ENCODE peak calls at places on chromosomes 3 and 15, in four cellular contexts. O, P, A and M are unnamed samples. For H3K4me1, the result is how much of the 10 kb centered on the place peaks cover.

GRCh38 chr3:87796137-87796899 is 262.5 kb downstream of the CGGBP1 start:
- DNase-seq in P (no peak), O (no peak), A (peak), M (no peak)

GRCh38 chr15:67820992-67821783 is 4.1 kb upstream of the SKOR1 start:
- DNase-seq in O (no peak), P (peak), A (peak), M (peak)

GRCh38 chr15:66474140-66474539 is 23.4 kb downstream of the SNAPC5 start:
- DNase-seq in A (peak), O (no peak), P (no peak), M (no peak)

GRCh38 chr3:158419820-158420653 is 151.0 kb upstream of the MLF1 start:
- DNase-seq in P (no peak), O (no peak), A (no peak), M (no peak)

GRCh38 chr3:136476280-136476679 is 226.1 kb downstream of the PCCB start:
- DNase-seq in A (no peak), P (no peak), O (no peak), M (no peak)

GRCh38 chr3:157782236-157782635 is 279.0 kb upstream of the VEPH1 start:
- DNase-seq in P (peak), A (no peak), O (no peak), M (no peak)

GRCh38 chr15:31811641-31812040 is 218.7 kb upstream of the CHRNA7 start:
- DNase-seq in O (no peak), P (no peak), A (no peak), M (no peak)

GRCh38 chr3:159126261-159127020 is 324.6 kb downstream of the MFSD1 start:
- DNase-seq in O (no peak), A (no peak), P (peak), M (no peak)

GRCh38 chr15:23877502-23878412 is 190.7 kb upstream of the NDN start:
- DNase-seq in P (peak), O (peak), A (peak), M (no peak)

GRCh38 chr3:187719628-187720336 is 17.4 kb upstream of the RTP2 start:
- DNase-seq in A (no peak), O (no peak), P (no peak), M (no peak)

GRCh38 chr3:47404955-47405790 is 24.4 kb downstream of the PTPN23 start:
- DNase-seq in O (no peak), A (no peak), P (peak), M (no peak)

GRCh38 chr15:88127477-88127799 is 129.1 kb downstream of the NTRK3 start:
- DNase-seq in O (no peak), A (no peak), P (no peak), M (no peak)

GRCh38 chr15:100206643-100207042 is 135.1 kb downstream of the ADAMTS17 start:
- DNase-seq in P (no peak), O (no peak), A (no peak), M (peak)

GRCh38 chr3:177317247-177317646 is 120.0 kb upstream of the TBL1XR1 start:
- DNase-seq in P (no peak), O (no peak), A (no peak), M (no peak)

GRCh38 chr3:177312491-177312890 is 115.2 kb upstream of the TBL1XR1 start:
- DNase-seq in P (no peak), A (no peak), O (no peak), M (no peak)

GRCh38 chr3:177318559-177318958 is 121.3 kb upstream of the TBL1XR1 start:
- DNase-seq in O (no peak), P (no peak), A (no peak), M (no peak)

GRCh38 chr3:177320765-177321247 is 123.5 kb upstream of the TBL1XR1 start:
- DNase-seq in O (no peak), A (no peak), P (no peak), M (no peak)

DNA sequence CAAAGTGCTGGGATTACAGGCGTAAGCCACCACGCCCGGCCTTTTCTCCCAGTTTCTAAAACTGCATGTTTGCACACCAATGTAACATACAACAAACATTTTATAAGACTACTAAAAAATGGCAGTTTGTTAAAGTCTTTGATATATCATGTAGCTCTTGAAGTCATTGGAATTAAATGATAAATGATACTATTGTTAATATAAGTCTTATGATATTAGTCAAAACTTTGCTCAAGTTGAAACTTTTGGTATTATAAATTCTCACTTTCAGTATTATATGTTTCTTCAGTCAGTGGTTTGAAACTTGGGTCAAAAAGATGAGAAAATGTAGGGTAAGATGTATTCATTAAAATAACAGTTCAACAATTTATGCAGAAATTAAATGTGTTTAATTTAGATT is 117.6 kb upstream of the TBL1XR1 start:
- DNase-seq in A (no peak), O (no peak), P (no peak), M (no peak)
- H3K4me1 ChIP-seq in A (under half), O (under half), P (under half), M (under half)

GRCh38 chr15:99071091-99071680 is 33.7 kb upstream of the SYNM start:
- DNase-seq in O (no peak), A (no peak), P (no peak), M (no peak)
- H3K27ac ChIP-seq in O (no peak), A (no peak), P (no peak), M (no peak)

DNA sequence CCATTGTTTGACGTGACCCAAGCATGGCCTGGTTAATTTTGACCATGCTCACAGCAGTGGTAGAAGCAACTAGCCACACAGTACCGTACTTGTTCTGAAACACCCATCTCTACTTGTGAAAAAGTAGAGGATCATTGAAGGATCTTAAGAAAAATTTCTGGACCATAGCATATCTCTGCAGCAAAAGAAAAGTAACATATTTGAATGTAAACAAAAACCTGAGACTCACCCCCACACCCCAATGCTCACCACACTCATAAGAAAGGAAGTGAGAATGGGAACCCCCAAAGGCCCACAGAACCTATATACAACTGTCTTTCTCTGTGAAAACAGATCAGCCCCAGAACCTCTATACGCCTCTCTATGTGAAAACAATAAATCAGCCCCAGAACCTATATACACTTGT is 33.8 kb upstream of the TFRC start:
- DNase-seq in A (no peak), O (no peak), P (no peak), M (no peak)
- H3K4me1 ChIP-seq in A (under half), O (under half), P (under half), M (under half)

GRCh38 chr3:6392123-6392522 is 468.8 kb upstream of the GRM7 start:
- DNase-seq in O (no peak), P (no peak), A (no peak), M (no peak)
- H3K27ac ChIP-seq in O (no peak), P (no peak), A (no peak), M (no peak)

GRCh38 chr3:172068977-172069376 is 29.6 kb downstream of the FNDC3B start:
- DNase-seq in P (no peak), O (no peak), A (no peak), M (no peak)

GRCh38 chr3:172071780-172072179 is 32.4 kb downstream of the FNDC3B start:
- DNase-seq in A (peak), O (no peak), P (no peak), M (no peak)

GRCh38 chr3:172069473-172069872 is 30.1 kb downstream of the FNDC3B start:
- DNase-seq in O (no peak), P (no peak), A (no peak), M (no peak)

GRCh38 chr3:172070799-172071198 is 31.4 kb downstream of the FNDC3B start:
- DNase-seq in A (no peak), P (no peak), O (no peak), M (no peak)

DNA sequence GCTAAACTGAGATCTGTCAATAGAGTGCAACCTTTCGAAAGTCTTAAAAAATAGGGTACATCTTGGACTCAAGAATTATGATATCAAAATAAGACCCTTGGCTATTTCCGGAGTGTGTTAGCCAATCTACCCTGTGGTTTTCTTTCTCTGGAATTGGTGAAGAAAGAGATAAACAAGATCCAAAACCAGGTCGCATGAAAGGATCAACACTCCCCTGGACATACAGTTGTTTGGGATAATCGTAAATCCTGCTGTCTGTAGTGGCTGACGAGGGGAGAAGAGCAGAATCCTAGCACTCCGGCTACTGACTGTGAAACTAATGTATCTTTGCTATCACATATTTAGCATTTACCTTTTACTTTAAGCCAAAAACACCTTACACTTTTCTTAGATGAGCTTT is 30.9 kb downstream of the FNDC3B start:
- DNase-seq in P (no peak), O (no peak), A (no peak), M (no peak)
- H3K4me1 ChIP-seq in P (half or more), O (under half), A (under half), M (half or more)

DNA sequence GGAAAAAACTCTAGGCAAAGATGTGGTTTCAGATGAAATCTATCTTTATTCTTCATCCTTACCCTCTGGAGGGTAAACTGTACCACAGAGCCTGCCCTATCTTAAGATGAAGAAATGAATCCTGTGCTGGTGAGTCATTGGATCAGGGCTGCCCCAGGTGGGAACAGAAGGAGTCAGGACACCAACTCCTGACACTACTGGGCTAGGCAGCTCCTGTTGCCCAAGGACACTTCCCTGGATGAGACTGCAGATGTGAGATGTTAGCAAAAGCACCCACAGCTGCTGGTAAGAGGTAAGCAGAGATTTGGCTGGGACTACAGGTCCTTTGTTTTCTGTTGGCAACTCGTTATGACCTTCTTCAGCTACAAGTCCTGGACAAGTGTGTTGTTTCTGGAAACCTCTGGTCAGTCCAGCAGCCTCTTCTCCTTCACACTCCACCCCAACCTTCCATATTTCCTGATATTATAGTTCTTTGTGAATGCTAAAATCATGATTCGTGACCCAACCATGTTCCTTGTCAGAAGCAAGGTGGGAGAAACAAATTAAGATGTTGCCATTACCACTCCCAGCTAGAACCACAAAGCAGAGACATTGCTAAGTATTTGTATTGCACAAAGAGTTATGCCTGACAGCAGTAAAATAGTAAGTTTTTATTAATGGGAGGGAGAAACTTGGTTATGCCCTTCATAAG is 104.2 kb upstream of the TGFBR2 start:
- DNase-seq in O (no peak), P (no peak), A (no peak), M (no peak)
- H3K27ac ChIP-seq in O (no peak), P (peak), A (no peak), M (no peak)

DNA sequence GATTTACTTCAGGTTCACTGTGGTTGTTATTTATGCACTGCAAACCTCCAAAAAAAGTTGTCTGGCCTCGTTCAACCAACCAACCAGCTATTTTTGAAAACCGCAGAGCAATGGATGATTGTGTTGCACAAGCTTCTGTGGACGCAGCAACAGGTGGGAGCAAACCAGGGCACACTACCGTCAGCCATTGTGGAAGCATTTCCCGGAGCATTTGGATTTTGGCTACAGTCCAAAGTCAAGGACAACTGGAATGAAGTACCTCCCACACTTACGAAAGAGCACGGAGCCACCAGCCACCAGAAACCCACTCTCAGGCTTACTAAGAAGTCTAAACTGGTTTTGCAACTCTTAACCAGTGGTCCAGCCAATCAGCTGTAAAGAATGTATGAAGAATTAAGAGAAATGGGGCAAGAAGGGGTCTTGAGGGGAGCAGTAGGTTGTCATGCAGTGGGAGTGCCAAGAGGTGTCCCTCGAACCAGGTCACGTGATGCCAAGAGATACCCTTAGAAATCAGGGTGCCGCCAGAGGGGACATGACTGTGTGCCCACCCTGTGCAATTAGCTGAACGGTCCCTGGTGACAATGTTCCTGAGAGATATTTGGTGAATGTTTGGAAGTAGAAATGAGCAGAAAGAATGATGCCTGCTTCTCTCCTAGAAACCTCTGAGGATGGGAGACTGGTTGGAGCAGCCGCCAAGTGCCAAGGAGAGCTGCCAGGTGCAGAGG is 68.9 kb upstream of the PCSK6 start:
- DNase-seq in A (no peak), O (peak), P (no peak), M (no peak)
- H3K4me1 ChIP-seq in A (under half), O (under half), P (under half), M (under half)

DNA sequence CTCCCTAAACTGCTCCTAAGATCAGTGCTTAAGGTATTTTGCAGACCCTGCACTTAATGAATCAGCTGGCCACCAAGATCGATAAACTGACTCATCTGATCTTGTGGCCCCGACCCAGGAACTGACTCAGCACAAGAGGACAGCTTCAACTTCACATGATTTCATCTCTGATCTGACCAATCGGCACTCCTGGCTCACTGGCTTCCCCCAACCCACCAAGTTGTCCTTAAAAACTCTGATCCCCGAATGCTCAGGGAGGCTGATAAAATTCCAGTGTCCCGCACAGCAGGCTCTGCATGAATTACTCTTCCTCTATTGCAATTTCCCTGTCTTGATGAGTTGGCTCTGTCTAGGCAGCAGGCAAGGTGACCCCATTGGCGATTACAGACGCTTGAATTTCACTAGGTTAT is 13.5 kb downstream of the HTR3E start:
- DNase-seq in P (peak), O (no peak), A (peak), M (no peak)
- H3K27ac ChIP-seq in P (no peak), O (no peak), A (no peak), M (no peak)

DNA sequence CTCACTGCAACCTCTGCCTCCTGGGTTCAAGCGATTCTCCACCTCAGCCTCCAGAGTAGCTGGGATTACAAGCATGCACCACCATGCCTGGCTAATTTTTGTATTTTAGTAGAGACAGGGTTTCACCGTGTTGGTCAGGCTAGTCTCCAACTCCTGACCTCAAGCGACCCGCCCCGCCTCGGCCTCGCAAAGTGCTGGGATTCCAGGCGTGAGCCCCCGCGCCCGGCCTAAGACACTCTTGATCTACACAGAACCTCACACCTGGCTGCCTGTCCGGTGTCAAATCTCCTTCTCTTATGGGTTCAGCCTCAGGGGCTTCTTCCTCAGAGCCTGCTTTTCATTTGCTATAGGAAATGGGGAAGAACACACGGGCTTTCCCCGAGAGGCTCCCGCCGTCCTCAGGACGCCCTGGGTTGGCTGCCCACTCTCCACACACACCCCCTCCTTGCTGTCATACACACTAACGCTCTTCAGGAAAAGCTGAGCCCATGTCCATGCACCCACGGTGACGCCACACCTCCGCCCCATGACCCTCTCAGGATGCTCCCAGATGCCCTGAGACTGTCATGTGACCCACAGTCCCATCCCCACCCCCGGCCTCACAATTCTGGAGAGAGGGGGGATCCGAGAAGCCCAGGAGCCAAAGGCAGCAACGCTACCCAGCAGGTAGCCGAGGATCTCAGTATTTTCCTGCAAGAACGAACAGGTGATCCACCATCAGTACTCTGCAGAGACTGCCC is 10.4 kb downstream of the TMEM44 start:
- DNase-seq in A (no peak), O (no peak), P (no peak), M (no peak)
- H3K4me1 ChIP-seq in A (under half), O (under half), P (under half), M (under half)

GRCh38 chr15:90857337-90857736 is 11.1 kb upstream of the FURIN start:
- DNase-seq in P (no peak), O (no peak), A (no peak), M (no peak)

GRCh38 chr15:90855139-90855538 is 13.2 kb upstream of the FURIN start:
- DNase-seq in P (no peak), A (no peak), O (no peak), M (no peak)

GRCh38 chr15:90851114-90851513 is 17.3 kb upstream of the FURIN start:
- DNase-seq in A (no peak), O (no peak), P (no peak), M (no peak)

DNA sequence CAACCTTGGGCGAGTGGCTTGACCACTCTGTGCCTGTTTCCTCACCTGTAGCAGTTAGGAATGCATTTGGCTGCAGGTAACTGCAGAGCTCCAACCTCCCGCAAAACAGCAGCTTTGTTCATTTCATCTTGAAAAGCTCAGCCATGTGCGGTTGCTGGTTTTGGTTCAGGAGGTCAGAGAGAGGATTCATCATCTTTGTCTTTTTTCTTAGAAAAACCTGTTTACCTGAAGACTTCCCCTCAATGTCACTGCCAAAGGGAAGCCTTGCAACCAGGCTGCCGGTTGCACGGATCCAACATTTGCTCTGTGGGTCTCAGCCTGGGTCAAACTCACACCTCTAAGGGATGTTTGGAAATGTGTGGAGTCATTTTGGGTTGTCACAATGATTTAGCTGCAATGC is 16.4 kb upstream of the FURIN start:
- DNase-seq in P (no peak), O (no peak), A (no peak), M (no peak)
- H3K27ac ChIP-seq in P (no peak), O (no peak), A (no peak), M (no peak)